ENCODE peak calls at places on chromosomes 1 and 21, in seven cellular contexts. L is AG09309, J is IMR-90, P is transverse colon, O is hepatocyte, V is cardiac muscle cell, K is HCT116. T is an unnamed sample.

GRCh38 chr21:22575165-22575584 is 1577.0 kb downstream of the NCAM2 start:
- DNase-seq in L (no peak), J (no peak), P (no peak), O (peak; percentile 41), V (no peak), K (no peak), T (peak; percentile 25)

GRCh38 chr1:19412654-19413053 is 72.7 kb downstream of the CAPZB start:
- DNase-seq in L (no peak), J (no peak), P (no peak), O (no peak), V (no peak), K (no peak), T (no peak)

GRCh38 chr1:175514309-175515001 is 228.9 kb downstream of the TNR start:
- DNase-seq in L (no peak), J (no peak), P (no peak), O (no peak), V (peak; percentile 89), K (no peak), T (peak; percentile 25)

GRCh38 chr21:42563261-42564045 is 49.8 kb downstream of the SLC37A1 start:
- DNase-seq in L (no peak), J (no peak), P (peak; percentile 3), O (no peak), V (no peak), K (no peak), T (no peak)

GRCh38 chr1:70811815-70812214 is 235.8 kb downstream of the PTGER3 start:
- DNase-seq in L (no peak), J (no peak), P (no peak), O (no peak), V (no peak), K (no peak), T (no peak)

GRCh38 chr1:29698033-29698432 is 461.7 kb downstream of the PTPRU start:
- DNase-seq in L (no peak), J (peak; percentile 59), P (no peak), O (peak; percentile 64), V (peak; percentile 82), K (peak; percentile 57), T (peak; percentile 76)

GRCh38 chr1:38962113-38962512 is 20.5 kb upstream of the RHBDL2 start:
- DNase-seq in L (peak; percentile 38), J (peak; percentile 76), P (no peak), O (no peak), V (peak; percentile 59), K (no peak), T (no peak)

GRCh38 chr1:117284408-117285215 is 73.9 kb upstream of the VTCN1 start:
- DNase-seq in L (peak; percentile 53), J (peak; percentile 79), P (no peak), O (peak; percentile 75), V (peak; percentile 73), K (peak; percentile 57), T (no peak)

GRCh38 chr1:214472362-214472761 is 79.0 kb downstream of the PTPN14 start:
- DNase-seq in L (no peak), J (no peak), P (no peak), O (no peak), V (peak; percentile 29), K (no peak), T (no peak)

GRCh38 chr21:14707265-14708020 is 161.3 kb upstream of the SAMSN1 start:
- DNase-seq in L (no peak), J (no peak), P (no peak), O (no peak), V (no peak), K (no peak), T (no peak)

GRCh38 chr1:202161151-202162048 is 998 bp upstream of the PTPN7 start:
- DNase-seq in L (no peak), J (no peak), P (no peak), O (no peak), V (no peak), K (no peak), T (no peak)

GRCh38 chr1:160855181-160855981 is 7.3 kb downstream of the CD244 start:
- DNase-seq in L (no peak), J (no peak), P (no peak), O (no peak), V (no peak), K (no peak), T (no peak)

GRCh38 chr1:55275151-55275748 is 60.1 kb upstream of the USP24 start:
- DNase-seq in L (no peak), J (peak; percentile 61), P (peak; percentile 31), O (no peak), V (peak; percentile 28), K (no peak), T (no peak)

GRCh38 chr1:247935781-247936180 is 11.1 kb downstream of the OR2AJ1 start:
- DNase-seq in L (no peak), J (no peak), P (no peak), O (no peak), V (no peak), K (no peak), T (no peak)

GRCh38 chr1:228046421-228047182 is 35.9 kb upstream of the ARF1 start:
- DNase-seq in L (no peak), J (no peak), P (no peak), O (no peak), V (no peak), K (no peak), T (no peak)

GRCh38 chr1:6303397-6304012 is 42.6 kb upstream of the GPR153 start:
- DNase-seq in L (no peak), J (peak; percentile 4), P (no peak), O (no peak), V (no peak), K (no peak), T (no peak)

GRCh38 chr1:226107471-226108460 is 45.2 kb downstream of the H3-3A start:
- DNase-seq in L (no peak), J (no peak), P (no peak), O (no peak), V (no peak), K (no peak), T (no peak)

GRCh38 chr1:226111109-226111864 is 48.8 kb downstream of the H3-3A start:
- DNase-seq in L (no peak), J (no peak), P (no peak), O (no peak), V (no peak), K (no peak), T (no peak)

GRCh38 chr1:226110249-226111108 is 48.0 kb downstream of the H3-3A start:
- DNase-seq in L (no peak), J (peak; percentile 58), P (peak; percentile 73), O (peak; percentile 79), V (peak; percentile 69), K (no peak), T (peak; percentile 79)

GRCh38 chr1:226108935-226109828 is 46.7 kb downstream of the H3-3A start:
- DNase-seq in L (no peak), J (peak; percentile 36), P (no peak), O (no peak), V (peak; percentile 83), K (no peak), T (no peak)

DNA sequence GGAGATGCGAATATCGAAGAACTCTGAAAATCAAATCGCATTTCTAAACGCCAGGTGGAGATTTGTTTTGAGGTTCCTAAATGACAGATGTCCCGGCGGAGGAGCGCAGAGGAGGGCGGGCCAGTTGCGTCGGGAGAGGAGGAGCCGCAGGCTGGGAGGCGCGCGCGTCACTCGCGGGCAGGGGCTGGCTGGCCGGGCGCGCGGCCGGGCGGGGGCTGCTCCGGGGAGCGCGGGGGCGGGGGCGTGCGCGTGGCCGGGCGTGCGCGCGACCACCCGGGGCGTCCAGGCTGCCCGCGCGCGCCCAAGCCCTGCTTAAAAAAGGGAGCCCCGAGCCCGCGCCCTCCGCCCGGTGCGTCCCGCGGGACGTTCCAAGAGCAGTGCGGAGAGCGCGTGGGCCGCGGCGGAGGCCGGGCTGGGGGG is 47.3 kb downstream of the H3-3A start:
- DNase-seq in L (no peak), J (peak; percentile 70), P (peak; percentile 91), O (peak; percentile 94), V (peak; percentile 91), K (peak; percentile 66), T (peak; percentile 88)
- TF ChIP-seq CTCF in L (no peak), J (no peak), P (no peak), O (no peak), V (no peak), K (peak; percentile 13), T (no peak)

GRCh38 chr1:23798662-23799142 is 1.9 kb downstream of the GALE start:
- DNase-seq in L (no peak), J (no peak), P (peak; percentile 22), O (no peak), V (no peak), K (no peak), T (no peak)
- TF ChIP-seq CTCF in L (no peak), J (peak; percentile 10), P (no peak), O (no peak), V (peak; percentile 8), K (peak; percentile 34), T (no peak)

GRCh38 chr1:37267111-37267835 is 207.1 kb upstream of the ZC3H12A start:
- DNase-seq in L (no peak), J (no peak), P (no peak), O (no peak), V (no peak), K (no peak), T (no peak)

GRCh38 chr1:37262439-37263170 is 211.8 kb upstream of the ZC3H12A start:
- DNase-seq in L (no peak), J (no peak), P (no peak), O (no peak), V (no peak), K (no peak), T (no peak)

GRCh38 chr1:37265786-37266667 is 208.4 kb upstream of the ZC3H12A start:
- DNase-seq in L (no peak), J (no peak), P (no peak), O (no peak), V (no peak), K (no peak), T (no peak)

GRCh38 chr1:37261129-37261528 is 213.3 kb upstream of the ZC3H12A start:
- DNase-seq in L (no peak), J (no peak), P (no peak), O (no peak), V (no peak), K (no peak), T (no peak)

GRCh38 chr1:37265156-37265555 is 209.2 kb upstream of the ZC3H12A start:
- DNase-seq in L (no peak), J (no peak), P (no peak), O (no peak), V (no peak), K (no peak), T (no peak)
- TF ChIP-seq CTCF in L (no peak), J (no peak), P (no peak), O (no peak), V (no peak), K (no peak), T (no peak)

GRCh38 chr1:68281946-68282615 is 49.8 kb upstream of the WLS start:
- DNase-seq in L (no peak), J (no peak), P (no peak), O (no peak), V (no peak), K (peak; percentile 3), T (no peak)
- TF ChIP-seq CTCF in L (no peak), J (no peak), P (no peak), O (no peak), V (no peak), K (peak; percentile 39), T (no peak)

DNA sequence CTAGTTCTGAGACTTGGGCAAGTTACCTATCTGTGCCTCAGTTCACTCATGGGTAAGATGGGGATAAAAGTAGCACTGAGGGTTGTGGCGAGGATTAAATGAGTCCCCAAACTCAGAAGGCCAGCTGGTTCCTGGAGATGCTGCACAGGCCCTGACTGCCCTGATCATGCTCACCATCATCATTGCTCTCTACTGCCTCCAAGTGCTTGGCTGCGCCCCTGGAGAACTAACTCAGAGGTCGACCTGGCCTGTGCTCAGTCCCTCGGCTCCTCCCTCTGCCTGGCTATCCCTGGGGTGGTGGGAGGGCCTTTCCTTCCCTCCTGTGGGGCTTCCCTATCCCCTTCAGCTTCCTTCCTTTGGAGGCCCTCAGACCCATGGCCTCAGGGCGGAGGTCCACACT is 5.6 kb downstream of the SLC5A9 start:
- DNase-seq in L (no peak), J (no peak), P (no peak), O (peak; percentile 23), V (peak; percentile 6), K (no peak), T (peak; percentile 33)
- TF ChIP-seq CTCF in L (no peak), J (no peak), P (no peak), O (no peak), V (peak; percentile 24), K (peak; percentile 34), T (peak; percentile 26)

T was measured in nephron progenitor cell.